ENCODE peak calls at places on chromosome 1, in four cellular contexts. W is suprapubic skin, O is K562, S is transverse colon. N is an unnamed sample.

GRCh38 chr1:8825985-8826481 is 8.6 kb upstream of the RERE start:
- DNase-seq in W (peak; percentile 77), O (no peak), S (no peak), N (no peak)

GRCh38 chr1:203663294-203663693 is 36.7 kb downstream of the ATP2B4 start:
- DNase-seq in W (no peak), O (no peak), S (no peak), N (no peak)

GRCh38 chr1:10905841-10906655 is 106.4 kb upstream of the TARDBP start:
- DNase-seq in W (peak; percentile 42), O (no peak), S (no peak), N (no peak)

GRCh38 chr1:184792450-184792969 is 37.9 kb upstream of the EDEM3 start:
- DNase-seq in W (peak; percentile 78), O (no peak), S (peak; percentile 74), N (peak; percentile 94)

GRCh38 chr1:184032306-184033135 is 5.0 kb downstream of the COLGALT2 start:
- DNase-seq in W (no peak), O (no peak), S (no peak), N (no peak)

GRCh38 chr1:37808369-37809319 is 636 bp upstream of the YRDC start:
- DNase-seq in W (peak; percentile 65), O (peak; percentile 95), S (peak; percentile 79), N (peak; percentile 92)

GRCh38 chr1:23530089-23530749 is 814 bp downstream of the E2F2 start:
- DNase-seq in W (no peak), O (peak; percentile 61), S (peak; percentile 38), N (no peak)

GRCh38 chr1:167500283-167500860 is 18.0 kb downstream of the CD247 start:
- DNase-seq in W (no peak), O (no peak), S (no peak), N (no peak)

GRCh38 chr1:168535536-168535935 is 8.3 kb downstream of the XCL2 start:
- DNase-seq in W (no peak), O (no peak), S (no peak), N (no peak)

GRCh38 chr1:9280015-9280860 is 12.5 kb upstream of the SPSB1 start:
- DNase-seq in W (peak; percentile 83), O (peak; percentile 60), S (peak; percentile 74), N (no peak)

GRCh38 chr1:26607191-26607590 is 77.6 kb downstream of the RPS6KA1 start:
- DNase-seq in W (no peak), O (no peak), S (no peak), N (no peak)

GRCh38 chr1:105399718-105400117 is 1650.0 kb downstream of the AMY1C start:
- DNase-seq in W (no peak), O (no peak), S (no peak), N (no peak)

GRCh38 chr1:218874313-218874712 is 299.4 kb upstream of the LYPLAL1 start:
- DNase-seq in W (no peak), O (no peak), S (no peak), N (no peak)

GRCh38 chr1:33296082-33296458 is 24.8 kb downstream of the A3GALT2 start:
- DNase-seq in W (no peak), O (no peak), S (no peak), N (no peak)

GRCh38 chr1:185850366-185850765 is 116.2 kb downstream of the HMCN1 start:
- DNase-seq in W (no peak), O (no peak), S (no peak), N (no peak)

GRCh38 chr1:231201375-231202124 is 39.5 kb upstream of the GNPAT start:
- DNase-seq in W (no peak), O (peak; percentile 41), S (no peak), N (no peak)

GRCh38 chr1:173663159-173663558 is 6.5 kb downstream of the ANKRD45 start:
- DNase-seq in W (no peak), O (no peak), S (no peak), N (no peak)

GRCh38 chr1:223017291-223017690 is 125.8 kb downstream of the TLR5 start:
- DNase-seq in W (no peak), O (no peak), S (no peak), N (no peak)

GRCh38 chr1:197150336-197151005 is 4.0 kb upstream of the ASPM start:
- DNase-seq in W (no peak), O (no peak), S (no peak), N (no peak)

GRCh38 chr1:53462769-53463501 is 3.7 kb downstream of the DMRTB1 start:
- DNase-seq in W (no peak), O (no peak), S (no peak), N (no peak)

GRCh38 chr1:196594700-196595099 is 13.5 kb downstream of the KCNT2 start:
- DNase-seq in W (no peak), O (no peak), S (no peak), N (no peak)

GRCh38 chr1:211638246-211638645 is 37.2 kb downstream of the NEK2 start:
- DNase-seq in W (no peak), O (no peak), S (no peak), N (no peak)

GRCh38 chr1:181073638-181074037 is 14.9 kb upstream of the IER5 start:
- DNase-seq in W (no peak), O (no peak), S (no peak), N (no peak)

GRCh38 chr1:65952692-65953091 is 160.0 kb downstream of the PDE4B start:
- DNase-seq in W (no peak), O (no peak), S (no peak), N (no peak)

GRCh38 chr1:80825067-80825466 is 975.7 kb upstream of the ADGRL2 start:
- DNase-seq in W (no peak), O (no peak), S (no peak), N (no peak)
- TF ChIP-seq EP300 in W (no peak), O (no peak), S (no peak), N (no peak)

GRCh38 chr1:232368821-232369321 is 261.1 kb downstream of the SIPA1L2 start:
- DNase-seq in W (no peak), O (no peak), S (no peak), N (no peak)

GRCh38 chr1:232369912-232370311 is 260.0 kb downstream of the SIPA1L2 start:
- DNase-seq in W (no peak), O (no peak), S (no peak), N (no peak)

GRCh38 chr1:232367293-232367692 is 262.6 kb downstream of the SIPA1L2 start:
- DNase-seq in W (no peak), O (no peak), S (no peak), N (no peak)

GRCh38 chr1:232372431-232373225 is 257.3 kb downstream of the SIPA1L2 start:
- DNase-seq in W (no peak), O (no peak), S (no peak), N (no peak)

GRCh38 chr1:232369451-232369850 is 260.5 kb downstream of the SIPA1L2 start:
- DNase-seq in W (no peak), O (no peak), S (no peak), N (no peak)
- H3K27ac ChIP-seq in W (no peak overlapping the region), O (no peak overlapping the region), S (no peak overlapping the region), N (no peak overlapping the region)

GRCh38 chr1:6459850-6460265 is 6.1 kb downstream of the TNFRSF25 start:
- DNase-seq in W (no peak), O (peak; percentile 58), S (no peak), N (no peak)

GRCh38 chr1:6462412-6463119 is 3.4 kb downstream of the TNFRSF25 start:
- DNase-seq in W (no peak), O (peak; percentile 53), S (no peak), N (no peak)

GRCh38 chr1:6461237-6461530 is 4.8 kb downstream of the TNFRSF25 start:
- DNase-seq in W (no peak), O (no peak), S (no peak), N (no peak)

GRCh38 chr1:6461538-6462411 is 4.2 kb downstream of the TNFRSF25 start:
- DNase-seq in W (no peak), O (no peak), S (no peak), N (no peak)

GRCh38 chr1:6460349-6461236 is 5.4 kb downstream of the TNFRSF25 start:
- DNase-seq in W (no peak), O (no peak), S (no peak), N (no peak)
- TF ChIP-seq POLR2AphosphoS5 in W (no peak), O (no peak), S (no peak), N (no peak)

DNA sequence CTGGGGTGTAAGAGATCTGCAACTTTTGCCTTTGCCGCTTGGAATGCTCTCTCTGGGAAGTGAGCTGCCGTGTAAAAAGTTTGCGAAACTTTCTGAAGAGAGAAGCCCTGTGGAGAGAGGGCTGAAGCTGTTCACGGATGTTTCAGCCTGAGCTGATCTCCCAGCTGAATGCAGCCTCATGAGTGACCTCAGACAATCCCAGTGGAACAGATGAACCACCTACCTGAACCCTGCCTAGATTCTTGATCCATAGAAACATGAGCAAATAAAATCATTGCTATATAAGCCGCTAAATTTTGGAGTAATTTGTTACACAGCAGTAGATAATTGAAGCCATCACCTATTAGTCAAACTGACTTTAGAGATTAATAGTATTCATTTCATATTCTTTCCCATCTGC is 4.4 kb upstream of the ALG6 start:
- DNase-seq in W (no peak), O (no peak), S (no peak), N (no peak)
- TF ChIP-seq EP300 in W (no peak), O (no peak), S (no peak), N (no peak)

DNA sequence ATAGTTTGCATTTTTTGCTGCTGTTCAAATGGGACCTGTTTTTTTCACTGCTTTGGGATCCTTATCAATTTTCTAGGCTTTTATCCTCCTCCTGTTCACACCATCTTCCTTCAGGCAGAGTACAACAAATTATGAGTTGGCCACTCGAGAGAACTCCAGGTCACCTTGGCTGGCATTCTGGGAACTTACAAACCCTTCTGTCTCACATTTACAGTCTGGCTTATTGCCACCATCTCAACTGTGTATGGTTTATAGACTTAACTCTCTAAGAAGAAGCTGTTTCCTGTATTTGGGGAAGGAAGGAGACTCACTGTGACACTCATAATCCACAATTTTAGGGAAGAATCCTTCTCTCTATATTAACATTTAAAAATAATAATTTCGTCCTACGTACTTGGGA is 5.4 kb upstream of the ZNF691 start:
- DNase-seq in W (no peak), O (no peak), S (no peak), N (no peak)
- H3K27ac ChIP-seq in W (no peak overlapping the region), O (no peak overlapping the region), S (no peak overlapping the region), N (no peak overlapping the region)

GRCh38 chr1:169745015-169745861 is 11.4 kb upstream of the SELE start:
- DNase-seq in W (no peak), O (no peak), S (no peak), N (no peak)

GRCh38 chr1:169739980-169740379 is 6.1 kb upstream of the SELE start:
- DNase-seq in W (no peak), O (no peak), S (no peak), N (no peak)

GRCh38 chr1:169741666-169742394 is 8.0 kb upstream of the SELE start:
- DNase-seq in W (no peak), O (no peak), S (no peak), N (no peak)
- TF ChIP-seq POLR2AphosphoS5 in W (no peak), O (no peak), S (no peak), N (no peak)

N was measured in esophagus muscularis mucosa.